ENCODE peak calls at places on chromosomes 12 and 14, in ten cellular contexts. A, D, B, L, X, V, Y, C, O and E are unnamed samples.

GRCh38 chr12:585062-586061 is 77.9 kb downstream of the NINJ2 start:
- DNase-seq in V (no peak), L (no peak), X (no peak), D (no peak), B (no peak), C (no peak), A (no peak), O (no peak), Y (no peak), E (no peak)

GRCh38 chr12:129363041-129363440 is 509.8 kb downstream of the GLT1D1 start:
- DNase-seq in C (no peak), X (no peak), Y (no peak), L (no peak), A (no peak), B (no peak), D (no peak), V (no peak), O (no peak), E (no peak)

GRCh38 chr14:68733086-68733621 is 59.7 kb downstream of the ZFP36L1 start:
- DNase-seq in V (peak), D (no peak), O (no peak), C (peak), B (no peak), L (no peak), X (no peak), Y (no peak), A (no peak), E (no peak)

GRCh38 chr14:75257241-75257640 is 21.4 kb upstream of the FOS start:
- DNase-seq in A (no peak), B (no peak), Y (no peak), V (no peak), L (no peak), D (no peak), X (no peak), C (no peak), O (no peak), E (no peak)

GRCh38 chr12:69648476-69648875 is 37.8 kb upstream of the LRRC10 start:
- DNase-seq in X (no peak), Y (no peak), V (no peak), B (no peak), L (no peak), C (no peak), A (no peak), O (no peak), D (no peak), E (peak)

GRCh38 chr12:115403689-115404088 is 719.7 kb upstream of the TBX3 start:
- DNase-seq in C (no peak), L (no peak), Y (no peak), X (no peak), V (no peak), O (no peak), D (no peak), A (no peak), B (no peak), E (no peak)

GRCh38 chr12:117147639-117148038 is 42.6 kb downstream of the FBXO21 start:
- DNase-seq in O (no peak), L (no peak), A (no peak), X (no peak), V (no peak), B (no peak), D (no peak), C (no peak), Y (no peak), E (no peak)

GRCh38 chr12:105334568-105334967 is 4.1 kb downstream of the C12orf75 start:
- DNase-seq in D (no peak), V (no peak), L (no peak), O (no peak), B (no peak), Y (no peak), X (no peak), C (no peak), A (no peak), E (peak)

GRCh38 chr14:55160989-55161388 is 30.4 kb downstream of the DLGAP5 start:
- DNase-seq in V (no peak), C (peak), B (no peak), X (no peak), L (no peak), D (no peak), O (peak), Y (peak), A (no peak), E (peak)

GRCh38 chr12:88932457-88932856 is 352.2 kb upstream of the KITLG start:
- DNase-seq in O (no peak), D (no peak), L (no peak), V (no peak), X (no peak), Y (no peak), C (no peak), A (no peak), B (no peak), E (no peak)

GRCh38 chr14:24634158-24634557 is at the start of gene GZMB:
- DNase-seq in C (peak), Y (no peak), B (no peak), A (no peak), V (peak), O (no peak), L (no peak), D (no peak), X (no peak), E (no peak)

GRCh38 chr14:31880935-31881334 is 196.2 kb upstream of the ARHGAP5 start:
- DNase-seq in V (no peak), X (no peak), L (no peak), B (no peak), A (no peak), O (no peak), D (no peak), C (no peak), Y (no peak), E (peak)

GRCh38 chr14:32009221-32009620 is 67.9 kb upstream of the ARHGAP5 start:
- DNase-seq in D (no peak), O (no peak), C (no peak), A (no peak), B (no peak), V (no peak), Y (no peak), X (no peak), L (no peak), E (no peak)

GRCh38 chr12:7144414-7145120 is 14.4 kb downstream of the CLSTN3 start:
- DNase-seq in L (no peak), D (no peak), C (peak), X (peak), A (peak), Y (peak), V (no peak), O (no peak), B (no peak), E (peak)

GRCh38 chr14:24921903-24922302 is 128.0 kb downstream of the STXBP6 start:
- DNase-seq in B (no peak), O (no peak), V (no peak), C (no peak), D (no peak), A (no peak), Y (no peak), X (no peak), L (no peak), E (peak)

GRCh38 chr12:124722871-124723270 is 140.8 kb downstream of the SCARB1 start:
- DNase-seq in D (no peak), O (no peak), V (no peak), A (no peak), L (no peak), X (no peak), B (no peak), C (no peak), Y (no peak), E (no peak)

GRCh38 chr12:12585115-12585862 is 22.6 kb upstream of the DUSP16 start:
- DNase-seq in L (no peak), X (no peak), B (no peak), A (no peak), O (no peak), C (no peak), Y (no peak), V (no peak), D (no peak), E (no peak)

GRCh38 chr14:51014086-51014485 is 69.8 kb upstream of the PYGL start:
- DNase-seq in D (no peak), C (no peak), X (no peak), O (no peak), V (no peak), Y (no peak), B (no peak), L (no peak), A (no peak), E (peak)

GRCh38 chr12:121095544-121096198 is 37.0 kb upstream of the P2RX7 start:
- DNase-seq in A (peak), L (peak), V (no peak), Y (peak), B (no peak), D (peak), X (peak), C (peak), O (peak), E (peak)

GRCh38 chr12:56160160-56160763 is 2.1 kb downstream of the MYL6 start:
- DNase-seq in Y (peak), A (no peak), L (no peak), D (peak), C (peak), B (no peak), O (no peak), V (no peak), X (peak), E (no peak)

GRCh38 chr14:67940894-67941455 is 121.4 kb downstream of the RAD51B start:
- DNase-seq in C (no peak), B (no peak), V (no peak), Y (no peak), X (no peak), A (no peak), D (no peak), O (no peak), L (peak), E (peak)

GRCh38 chr14:54440037-54440436 is 1.1 kb downstream of the CNIH1 start:
- DNase-seq in V (no peak), Y (no peak), B (no peak), X (no peak), D (no peak), A (no peak), C (no peak), L (no peak), O (no peak), E (peak)

GRCh38 chr12:116535241-116535640 is 23.9 kb upstream of the MAP1LC3B2 start:
- DNase-seq in V (no peak), X (peak), A (peak), L (no peak), B (no peak), C (no peak), Y (no peak), O (no peak), D (no peak), E (no peak)

GRCh38 chr14:63508033-63508432 is 35.1 kb downstream of the PPP2R5E start:
- DNase-seq in X (no peak), B (no peak), V (no peak), L (no peak), C (no peak), D (no peak), A (no peak), Y (no peak), O (no peak), E (no peak)

GRCh38 chr12:2248087-2248900 is 195.5 kb downstream of the CACNA1C start:
- DNase-seq in L (no peak), A (no peak), Y (no peak), C (peak), O (no peak), X (no peak), B (no peak), V (no peak), D (no peak), E (peak)

GRCh38 chr12:64691793-64692583 is 67.2 kb downstream of the GNS start:
- DNase-seq in X (no peak), O (no peak), L (no peak), A (no peak), C (no peak), V (no peak), B (no peak), D (no peak), Y (no peak), E (peak)

GRCh38 chr12:114920828-114921579 is 237.0 kb upstream of the TBX3 start:
- DNase-seq in L (no peak), C (no peak), O (no peak), D (no peak), B (no peak), A (no peak), V (no peak), Y (no peak), X (no peak), E (peak)

GRCh38 chr14:38931969-38932652 is 170.9 kb downstream of the SEC23A start:
- DNase-seq in X (no peak), Y (no peak), C (no peak), O (no peak), D (no peak), L (no peak), V (no peak), A (no peak), B (no peak), E (no peak)

GRCh38 chr12:108399514-108399913 is 60.4 kb upstream of the CMKLR1 start:
- DNase-seq in A (peak), D (peak), Y (no peak), X (no peak), V (no peak), B (no peak), C (no peak), O (no peak), L (peak), E (no peak)

GRCh38 chr12:6372403-6373003 is 2.9 kb downstream of the SCNN1A start:
- DNase-seq in Y (no peak), V (no peak), A (peak), O (peak), X (peak), B (no peak), C (no peak), D (peak), L (peak), E (peak)

GRCh38 chr14:95317817-95318343 is 1.8 kb downstream of the CLMN start:
- DNase-seq in D (no peak), L (no peak), C (no peak), X (no peak), B (no peak), A (no peak), V (no peak), Y (no peak), O (no peak), E (no peak)

GRCh38 chr12:113103756-113104450 is 31.7 kb downstream of the RASAL1 start:
- DNase-seq in B (no peak), X (peak), A (no peak), C (no peak), O (no peak), Y (peak), V (no peak), D (no peak), L (peak), E (no peak)

GRCh38 chr12:113766880-113767878 is 198.9 kb downstream of the RBM19 start:
- DNase-seq in D (no peak), V (no peak), Y (no peak), C (no peak), L (no peak), X (no peak), A (no peak), O (no peak), B (no peak), E (peak)

DNA sequence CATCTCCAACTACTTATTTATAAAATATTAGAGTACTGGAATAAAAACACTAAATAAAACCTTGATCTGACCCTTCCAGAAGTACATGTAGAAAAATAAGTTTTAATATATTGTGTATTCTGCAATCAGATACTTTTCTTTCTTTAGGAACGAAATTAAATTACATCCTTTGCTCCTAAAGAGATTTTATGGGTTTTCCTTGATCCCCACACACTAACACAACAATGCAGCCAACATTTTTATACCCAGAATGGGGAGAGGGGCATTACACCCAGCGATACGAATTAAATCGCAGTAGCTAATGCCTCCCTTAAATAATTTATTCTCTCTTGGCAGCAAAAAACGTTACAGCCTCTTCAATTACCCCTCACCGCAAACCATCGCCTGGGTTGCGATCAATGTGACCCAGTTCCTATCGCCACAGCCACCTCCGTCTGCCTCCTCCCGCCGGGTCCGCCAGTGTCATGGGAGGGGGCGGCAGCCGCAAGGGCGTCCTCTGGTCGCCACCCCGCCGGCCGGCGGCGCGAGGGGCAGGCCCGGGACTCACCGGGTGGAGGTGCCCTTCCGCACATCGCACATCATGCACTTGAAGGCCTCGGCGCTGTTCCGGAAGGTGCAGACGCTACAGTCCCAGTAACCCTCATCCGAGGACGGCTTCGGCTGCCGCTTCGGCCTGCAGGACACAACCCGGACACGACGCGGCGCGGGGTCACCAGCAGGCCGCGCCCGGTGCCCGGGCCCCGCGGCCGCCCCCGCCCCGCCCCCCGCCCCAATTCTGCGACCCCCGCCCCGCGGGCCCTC is 796 bp downstream of the YAF2 start:
- DNase-seq in D (peak), B (peak), C (peak), V (peak), X (peak), A (peak), Y (peak), L (peak), O (peak), E (peak)
- TF ChIP-seq CTCF in D (peak), B (peak), C (peak), V (peak), X (peak), A (no peak), Y (peak), L (peak), O (peak), E (peak)

GRCh38 chr14:73760598-73761586 is 46.7 kb upstream of the PNMA1 start:
- DNase-seq in Y (peak), C (peak), B (no peak), A (no peak), X (no peak), V (no peak), L (no peak), D (no peak), O (no peak), E (no peak)

GRCh38 chr14:73759714-73760597 is 45.8 kb upstream of the PNMA1 start:
- DNase-seq in A (peak), V (peak), C (peak), O (peak), L (peak), B (peak), X (peak), Y (peak), D (peak), E (peak)

GRCh38 chr14:73762375-73762822 is 48.2 kb upstream of the PNMA1 start:
- DNase-seq in B (no peak), D (no peak), X (no peak), L (peak), O (no peak), A (no peak), V (no peak), C (peak), Y (peak), E (no peak)

GRCh38 chr14:73763396-73763795 is 49.2 kb upstream of the PNMA1 start:
- DNase-seq in X (peak), L (peak), Y (no peak), A (no peak), C (no peak), V (no peak), B (no peak), O (no peak), D (no peak), E (no peak)

GRCh38 chr14:73761621-73762355 is 47.6 kb upstream of the PNMA1 start:
- DNase-seq in Y (peak), L (no peak), B (no peak), X (no peak), A (no peak), D (no peak), O (no peak), V (no peak), C (peak), E (no peak)
- H3K4me3 ChIP-seq in Y (peak), L (no peak), B (no peak), X (no peak), A (no peak), D (no peak), O (no peak), V (no peak), C (peak), E (no peak)

GRCh38 chr12:54012631-54013398 is 4.0 kb downstream of the HOXC8 start:
- DNase-seq in A (no peak), D (peak), Y (peak), V (no peak), X (no peak), B (no peak), L (no peak), O (no peak), C (no peak), E (no peak)
- TF ChIP-seq CTCF in A (no peak), D (no peak), Y (peak), V (no peak), X (no peak), B (no peak), L (no peak), O (peak), C (peak), E (no peak)

DNA sequence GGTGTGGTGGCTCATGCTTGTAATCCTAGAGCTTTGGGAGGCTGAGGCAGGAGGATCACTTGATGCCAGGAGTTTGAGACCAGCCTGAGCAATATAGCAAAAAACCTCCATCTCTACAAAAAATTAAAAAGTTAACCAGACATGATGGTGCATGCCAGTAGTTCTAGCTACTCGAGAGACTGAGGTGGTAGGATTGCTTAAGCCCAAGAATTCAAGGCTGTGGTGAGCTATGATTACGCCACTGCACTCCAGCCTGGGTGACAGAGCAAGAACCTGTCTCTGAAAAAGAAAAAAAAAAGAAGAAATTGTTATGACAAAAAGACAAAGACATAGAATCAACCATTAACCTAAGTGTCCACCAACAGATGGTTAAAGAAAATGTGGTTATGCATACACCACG is 2.1 kb upstream of the ATP23 start:
- DNase-seq in D (no peak), Y (no peak), O (no peak), B (no peak), V (no peak), A (no peak), C (no peak), X (no peak), L (no peak), E (no peak)
- H3K4me3 ChIP-seq in D (no peak), Y (no peak), O (no peak), B (no peak), V (no peak), A (no peak), C (no peak), X (no peak), L (no peak), E (no peak)

DNA sequence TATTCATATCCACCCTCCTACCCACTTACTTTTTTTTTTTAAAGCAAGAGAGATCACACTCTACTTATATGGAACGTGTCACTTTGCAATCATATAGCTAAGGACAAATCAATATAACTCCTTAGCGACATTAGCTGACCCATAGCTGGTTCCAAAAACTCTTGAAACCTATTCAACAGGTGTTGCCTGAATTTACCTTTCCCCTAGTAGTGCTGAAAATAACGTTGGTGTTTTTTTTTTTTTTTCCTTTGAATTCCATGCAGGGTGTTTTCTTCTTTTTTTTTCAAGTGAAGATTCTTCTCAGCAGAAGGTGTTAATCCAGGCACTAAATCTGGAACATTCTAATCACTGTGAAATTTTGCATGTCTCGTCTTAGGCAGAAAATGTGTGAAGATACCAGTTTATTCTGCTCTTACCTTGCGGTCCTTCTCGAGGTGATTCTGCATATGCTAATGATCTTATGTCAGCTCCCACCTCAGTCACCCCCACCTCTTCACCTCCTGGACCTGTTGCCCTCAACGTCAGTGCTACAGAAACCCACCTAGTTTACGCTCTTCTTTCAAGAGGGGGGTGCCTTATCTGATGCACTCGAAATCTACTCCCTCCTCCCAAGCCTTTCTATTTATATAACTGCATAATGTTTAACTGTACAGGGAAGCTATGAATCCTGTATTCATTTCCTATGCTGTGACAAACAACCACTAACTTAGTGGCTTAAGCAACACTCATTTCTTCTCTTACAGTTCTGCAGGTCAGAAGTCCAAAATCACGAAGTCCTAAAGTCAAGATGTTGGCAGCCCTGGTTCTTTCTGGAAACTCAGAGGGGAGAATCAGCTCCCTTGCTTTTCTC is 7.2 kb upstream of the VPS37B start:
- DNase-seq in A (no peak), V (no peak), D (no peak), O (no peak), B (no peak), X (no peak), C (no peak), Y (no peak), L (no peak), E (no peak)
- TF ChIP-seq CTCF in A (no peak), V (no peak), D (no peak), O (no peak), B (no peak), X (no peak), C (no peak), Y (no peak), L (no peak), E (no peak)